ENCODE peak calls at places on chromosomes 4 and X, in five cellular contexts. U, O, I, G and T are unnamed samples.

GRCh38 chr4:108743021-108743420 is 19.8 kb downstream of the ETNPPL start:
- DNase-seq in G (no peak), O (no peak), I (peak), U (no peak), T (peak)

GRCh38 chr4:181677203-181677602 is 566.0 kb upstream of the TENM3 start:
- DNase-seq in I (no peak), G (no peak), O (no peak), U (no peak), T (no peak)

GRCh38 chr4:57854748-57855147 is 744.6 kb upstream of the IGFBP7 start:
- DNase-seq in I (no peak), O (no peak), G (no peak), U (no peak), T (no peak)

GRCh38 chr4:164802301-164802700 is 48.4 kb downstream of the SMIM31 start:
- DNase-seq in U (no peak), G (no peak), O (no peak), I (no peak), T (no peak)

GRCh38 chrX:45329217-45329616 is 128.5 kb upstream of the DIPK2B start:
- DNase-seq in U (no peak), I (no peak), G (no peak), O (no peak), T (no peak)

GRCh38 chr4:25814323-25814722 is 48.5 kb downstream of the SEL1L3 start:
- DNase-seq in U (no peak), I (no peak), O (no peak), G (no peak), T (no peak)

GRCh38 chrX:81259714-81260395 is 58.0 kb downstream of the SH3BGRL start:
- DNase-seq in U (no peak), I (no peak), O (no peak), G (no peak), T (no peak)

GRCh38 chrX:71997320-71997719 is 86.7 kb downstream of the NHSL2 start:
- DNase-seq in I (no peak), O (no peak), G (no peak), U (no peak), T (no peak)

GRCh38 chr4:185119927-185120630 is 23.0 kb upstream of the SLC25A4 start:
- DNase-seq in G (no peak), U (no peak), O (no peak), I (no peak), T (no peak)